ENCODE peak calls at places on chromosomes 16 and 17, in eight cellular contexts. M, O, P, R, Z, W, Q and T are unnamed samples.

GRCh38 chr17:75941442-75941819 is 589 bp upstream of the FBF1 start:
- DNase-seq in M (no peak), O (no peak), P (no peak), R (no peak), Z (no peak), W (no peak), Q (peak; percentile 43), T (no peak)

GRCh38 chr16:85441189-85441889 is 171.8 kb upstream of the GSE1 start:
- DNase-seq in M (peak; percentile 61), O (no peak), P (no peak), R (no peak), Z (no peak), W (no peak), Q (no peak), T (no peak)

GRCh38 chr16:51853586-51853985 is 693.4 kb downstream of the TOX3 start:
- DNase-seq in M (no peak), O (no peak), P (no peak), R (no peak), Z (no peak), W (no peak), Q (no peak), T (no peak)

GRCh38 chr17:56110463-56111138 is 42.7 kb upstream of the ANKFN1 start:
- DNase-seq in M (no peak), O (no peak), P (no peak), R (no peak), Z (no peak), W (no peak), Q (no peak), T (no peak)

GRCh38 chr17:3965123-3965800 is 1.0 kb upstream of the ATP2A3 start:
- DNase-seq in M (peak; percentile 87), O (no peak), P (no peak), R (peak; percentile 59), Z (no peak), W (peak; percentile 61), Q (peak; percentile 61), T (no peak)

GRCh38 chr17:3049705-3050295 is 13.6 kb downstream of the OR1D5 start:
- DNase-seq in M (no peak), O (no peak), P (no peak), R (no peak), Z (no peak), W (no peak), Q (no peak), T (no peak)

GRCh38 chr17:33404070-33404770 is 111.1 kb upstream of the ASIC2 start:
- DNase-seq in M (no peak), O (no peak), P (no peak), R (no peak), Z (no peak), W (no peak), Q (no peak), T (no peak)

GRCh38 chr16:19926449-19927390 is 42.1 kb upstream of the GPRC5B start:
- DNase-seq in M (no peak), O (no peak), P (no peak), R (no peak), Z (peak; percentile 53), W (no peak), Q (no peak), T (peak; percentile 48)

GRCh38 chr17:80731255-80731840 is 186.7 kb downstream of the RPTOR start:
- DNase-seq in M (no peak), O (no peak), P (no peak), R (no peak), Z (no peak), W (peak; percentile 41), Q (no peak), T (no peak)

GRCh38 chr17:80730739-80731138 is 186.1 kb downstream of the RPTOR start:
- DNase-seq in M (no peak), O (no peak), P (no peak), R (no peak), Z (no peak), W (no peak), Q (no peak), T (no peak)

GRCh38 chr17:80727409-80727755 is 182.7 kb downstream of the RPTOR start:
- DNase-seq in M (no peak), O (no peak), P (no peak), R (no peak), Z (no peak), W (no peak), Q (no peak), T (no peak)

GRCh38 chr17:80729016-80729415 is 184.4 kb downstream of the RPTOR start:
- DNase-seq in M (no peak), O (no peak), P (no peak), R (no peak), Z (no peak), W (no peak), Q (no peak), T (no peak)

GRCh38 chr17:80732268-80732667 is 187.6 kb downstream of the RPTOR start:
- DNase-seq in M (no peak), O (no peak), P (no peak), R (no peak), Z (no peak), W (no peak), Q (no peak), T (no peak)
- H3K27ac ChIP-seq in M (no peak overlapping the region), O (no peak overlapping the region), P (no peak overlapping the region), R (no peak overlapping the region), Z (no peak overlapping the region), W (no peak overlapping the region), Q (no peak overlapping the region), T (no peak overlapping the region)

DNA sequence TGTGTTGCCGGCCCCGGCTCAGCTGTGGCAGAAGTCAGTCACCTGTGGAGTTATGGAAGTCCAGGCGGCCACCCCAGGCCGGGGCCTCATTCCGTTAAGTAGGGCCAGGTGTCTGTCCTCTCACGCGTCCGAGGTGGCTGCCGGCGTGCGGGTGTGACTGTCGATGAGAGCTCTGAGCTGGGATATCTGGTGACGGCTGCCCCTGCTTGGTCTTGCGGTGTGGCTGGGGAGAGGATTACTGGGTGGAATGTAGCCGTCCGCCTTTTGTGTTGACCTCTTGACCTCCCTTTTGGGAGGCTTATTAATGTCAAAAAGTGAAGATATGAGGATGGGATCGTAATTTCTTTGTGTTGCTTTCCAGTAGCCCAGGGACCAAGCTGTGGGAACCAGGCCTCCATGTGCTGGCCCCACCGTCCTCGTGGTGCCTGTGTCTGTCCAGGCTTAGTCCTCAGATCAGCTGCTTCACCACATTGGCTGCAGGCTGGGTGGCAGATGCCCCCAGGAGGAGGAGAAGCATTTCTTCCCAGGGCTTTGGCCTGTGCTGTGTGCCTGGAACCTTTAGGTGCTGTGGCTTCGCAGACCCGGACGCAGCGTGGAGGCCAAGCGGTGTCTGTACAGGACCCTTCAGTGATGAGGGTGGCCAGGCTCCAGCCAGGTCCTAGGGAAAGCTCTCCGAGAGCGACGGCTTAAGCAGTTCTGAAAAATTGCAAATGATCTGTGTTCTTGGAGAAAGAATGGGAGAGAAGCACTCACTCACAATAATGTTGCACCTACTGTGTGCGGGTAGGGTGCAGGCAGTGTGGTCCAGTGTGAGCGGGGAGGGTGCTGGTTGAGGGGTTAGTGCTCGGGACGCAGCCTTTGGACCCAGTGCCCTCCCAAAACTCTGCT is 23.2 kb upstream of the ZNF750 start:
- DNase-seq in M (no peak), O (no peak), P (no peak), R (no peak), Z (no peak), W (no peak), Q (no peak), T (no peak)
- H3K27ac ChIP-seq in M (peak overlapping the region; percentile 52), O (no peak overlapping the region), P (no peak overlapping the region), R (no peak overlapping the region), Z (no peak overlapping the region), W (peak overlapping the region; percentile 74), Q (no peak overlapping the region), T (no peak overlapping the region)

GRCh38 chr16:50299508-50300105 is 33.3 kb downstream of the ADCY7 start:
- DNase-seq in M (no peak), O (no peak), P (no peak), R (no peak), Z (no peak), W (no peak), Q (no peak), T (no peak)

GRCh38 chr16:50303041-50303604 is 36.8 kb downstream of the ADCY7 start:
- DNase-seq in M (no peak), O (no peak), P (no peak), R (no peak), Z (no peak), W (no peak), Q (no peak), T (no peak)

GRCh38 chr16:50302472-50303005 is 36.2 kb downstream of the ADCY7 start:
- DNase-seq in M (no peak), O (no peak), P (no peak), R (no peak), Z (no peak), W (no peak), Q (no peak), T (no peak)

GRCh38 chr16:50301626-50302471 is 35.5 kb downstream of the ADCY7 start:
- DNase-seq in M (no peak), O (no peak), P (no peak), R (no peak), Z (no peak), W (no peak), Q (no peak), T (no peak)

DNA sequence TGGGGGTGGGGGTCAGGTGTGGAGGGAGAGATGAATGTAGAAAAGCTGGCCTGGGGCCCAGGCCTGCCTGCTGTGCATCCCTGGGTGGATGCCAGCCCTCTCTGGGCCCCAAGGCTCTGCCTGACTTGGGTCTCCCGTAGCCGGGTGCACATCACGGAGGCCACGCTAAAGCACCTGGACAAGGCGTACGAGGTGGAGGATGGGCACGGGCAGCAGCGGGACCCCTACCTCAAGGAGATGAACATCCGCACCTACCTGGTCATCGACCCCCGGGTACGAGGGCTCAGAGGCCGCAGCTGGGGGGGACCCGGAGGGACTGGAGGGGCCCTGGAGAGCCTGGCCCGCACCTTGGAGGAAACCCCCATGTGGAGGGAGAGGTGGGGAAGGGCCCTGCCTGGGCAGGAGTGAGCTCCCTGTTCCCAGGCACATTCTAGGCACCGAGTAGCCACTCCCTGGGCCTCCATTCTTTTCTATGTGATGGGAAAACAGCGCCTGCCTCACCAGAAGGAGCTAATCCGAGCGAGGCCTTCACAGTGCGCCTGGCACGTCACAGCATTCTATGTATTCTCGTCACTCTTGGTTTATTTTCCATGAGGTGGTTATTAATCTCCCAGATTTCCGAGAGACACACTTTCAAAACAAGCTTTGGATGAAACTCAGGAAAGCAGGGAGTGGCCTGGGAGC is 34.7 kb downstream of the ADCY7 start:
- DNase-seq in M (no peak), O (no peak), P (no peak), R (no peak), Z (no peak), W (no peak), Q (no peak), T (no peak)
- H3K27ac ChIP-seq in M (no peak overlapping the region), O (no peak overlapping the region), P (no peak overlapping the region), R (no peak overlapping the region), Z (peak overlapping the region; percentile 87), W (no peak overlapping the region), Q (no peak overlapping the region), T (no peak overlapping the region)

DNA sequence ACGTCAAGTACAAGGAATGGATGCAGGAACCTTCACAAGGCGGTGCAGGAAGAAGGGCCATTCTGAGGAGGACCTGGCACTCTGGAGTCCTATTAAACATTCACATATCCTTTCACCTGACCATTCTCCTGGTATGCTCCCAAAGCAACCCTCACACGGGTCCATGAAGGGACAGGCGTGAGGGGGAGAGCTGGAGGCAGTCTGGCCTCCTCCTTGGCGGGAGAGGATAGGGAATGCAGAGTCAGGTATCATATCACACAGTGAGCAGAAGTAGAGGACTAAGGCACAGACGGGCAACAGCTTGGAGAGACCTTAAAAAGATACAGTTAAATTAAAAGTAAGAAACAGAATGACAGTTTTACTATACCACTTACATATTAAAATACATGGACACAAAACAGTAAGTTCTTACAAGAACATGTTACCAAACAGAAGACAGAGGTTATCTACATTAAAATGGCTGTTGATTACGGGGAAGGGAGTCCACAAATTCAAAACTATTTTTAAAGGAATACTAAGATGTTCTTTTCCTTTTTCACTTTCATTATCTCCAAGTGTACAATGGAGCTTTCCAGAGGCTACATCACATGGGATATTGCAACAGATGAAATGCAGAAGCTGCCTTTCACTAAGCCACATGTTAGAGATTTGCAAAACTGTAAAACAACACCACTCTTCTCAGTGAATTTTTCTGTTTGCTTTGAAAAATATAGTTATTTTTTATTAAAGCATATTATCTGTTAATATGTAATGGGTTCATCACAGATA is 53.8 kb downstream of the XPO6 start:
- DNase-seq in M (no peak), O (no peak), P (no peak), R (no peak), Z (no peak), W (no peak), Q (no peak), T (no peak)
- H3K27ac ChIP-seq in M (no peak overlapping the region), O (peak overlapping the region; percentile 66), P (no peak overlapping the region), R (peak overlapping the region; percentile 9), Z (no peak overlapping the region), W (no peak overlapping the region), Q (no peak overlapping the region), T (no peak overlapping the region)